ENCODE peak calls at places on chromosome 4, in eight cellular contexts. A is mammary epithelial cell, P is fibroblast of lung, R is SK-N-SH, H is K562, S is H9, N is GM23338, Z is HCT116. M is an unnamed sample.

GRCh38 chr4:168441412-168441811 is 38.9 kb downstream of the DDX60L start:
- DNase-seq in H (no peak), Z (no peak), A (no peak), N (no peak), S (no peak), P (no peak), R (no peak), M (no peak)

GRCh38 chr4:145830699-145831098 is 107.9 kb downstream of the ZNF827 start:
- DNase-seq in P (no peak), R (no peak), S (no peak), H (no peak), A (no peak), Z (no peak), N (no peak), M (peak; percentile 63)

GRCh38 chr4:17385403-17385802 is 126.5 kb downstream of the QDPR start:
- DNase-seq in Z (no peak), A (peak; percentile 9), S (no peak), R (no peak), H (no peak), N (no peak), P (peak; percentile 60), M (peak; percentile 74)

GRCh38 chr4:152953514-152953913 is 17.4 kb downstream of the FHDC1 start:
- DNase-seq in H (no peak), R (no peak), P (no peak), S (no peak), N (no peak), Z (no peak), A (peak; percentile 35), M (no peak)

GRCh38 chr4:165301833-165302232 is 25.6 kb upstream of the MSMO1 start:
- DNase-seq in H (no peak), S (no peak), A (no peak), N (no peak), Z (no peak), P (peak; percentile 66), R (no peak), M (no peak)

GRCh38 chr4:10761903-10762302 is 77.3 kb upstream of the CLNK start:
- DNase-seq in Z (no peak), A (no peak), R (no peak), H (no peak), S (no peak), P (no peak), N (no peak), M (no peak)

GRCh38 chr4:115228851-115229250 is 115.4 kb upstream of the NDST4 start:
- DNase-seq in H (no peak), R (peak; percentile 2), P (no peak), S (no peak), N (peak; percentile 27), A (no peak), Z (no peak), M (no peak)

GRCh38 chr4:86048426-86048825 is 311.4 kb downstream of the MAPK10 start:
- DNase-seq in R (no peak), S (no peak), P (no peak), Z (no peak), A (peak; percentile 74), H (no peak), N (no peak), M (no peak)

GRCh38 chr4:67198757-67199156 is 346.5 kb downstream of the CENPC start:
- DNase-seq in S (peak; percentile 31), R (no peak), A (peak; percentile 42), P (no peak), H (peak; percentile 6), N (peak; percentile 63), Z (no peak), M (peak; percentile 4)

DNA sequence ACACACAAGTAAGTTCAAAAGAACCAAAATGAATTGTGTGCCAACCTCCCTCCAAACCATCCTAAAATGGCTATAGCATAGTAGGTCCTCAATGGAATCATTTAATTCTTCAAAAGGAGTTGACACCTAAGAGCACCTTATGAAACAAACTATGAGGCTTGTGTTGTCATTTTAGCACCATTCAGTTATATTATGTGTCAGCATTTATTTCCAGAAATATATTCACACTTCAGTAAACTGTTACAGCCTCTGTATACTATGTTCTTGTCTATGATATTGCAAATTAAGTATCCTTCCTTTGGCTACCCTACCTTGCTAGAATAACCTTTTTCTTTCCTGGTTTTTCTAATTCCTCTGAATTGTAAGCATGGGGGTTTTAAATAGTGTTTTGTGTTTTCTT is 18.2 kb downstream of the GABRA4 start:
- DNase-seq in S (no peak), P (no peak), R (no peak), N (no peak), A (no peak), Z (no peak), H (no peak), M (no peak)
- H2AFZ ChIP-seq in S (no peak overlapping the region), P (no peak overlapping the region), R (no peak overlapping the region), N (no peak overlapping the region), A (no peak overlapping the region), Z (no peak overlapping the region), H (no peak overlapping the region), M (no peak overlapping the region)

DNA sequence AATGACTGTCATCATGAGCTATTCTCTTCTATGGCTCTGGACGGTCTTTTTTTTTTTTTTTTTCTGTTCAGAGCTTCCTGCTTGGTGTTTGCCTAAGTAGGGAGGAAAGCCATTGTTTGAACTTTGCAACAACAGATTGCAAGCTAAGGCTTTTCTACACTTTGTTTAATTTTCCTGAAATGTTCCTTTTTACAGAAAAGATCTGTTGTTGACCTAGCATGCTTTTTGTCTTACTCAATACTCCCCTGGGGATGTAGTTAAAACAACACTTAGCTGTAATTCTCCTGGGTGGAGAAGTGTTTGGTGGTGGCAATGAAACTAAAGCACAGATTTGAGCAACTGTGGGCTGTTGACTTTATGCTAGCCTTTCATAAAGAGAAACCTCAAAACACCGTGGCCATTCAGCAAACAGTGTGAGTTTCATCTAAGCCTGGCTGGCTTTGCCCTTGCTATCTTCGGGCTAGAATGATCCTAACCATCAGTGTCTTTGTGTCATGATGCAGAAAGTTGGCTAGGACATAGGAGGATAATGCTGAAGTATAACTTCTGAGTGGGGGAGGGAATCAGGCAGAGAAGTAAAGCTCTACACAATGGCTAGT is 110.5 kb downstream of the ANXA3 start:
- DNase-seq in H (no peak), S (no peak), P (peak; percentile 77), N (peak; percentile 18), A (no peak), R (no peak), Z (no peak), M (peak; percentile 20)
- H2AFZ ChIP-seq in H (peak overlapping the region; percentile 27), S (no peak overlapping the region), P (peak overlapping the region; percentile 3), N (peak overlapping the region; percentile 60), A (peak overlapping the region; percentile 38), R (no peak overlapping the region), Z (no peak overlapping the region), M (peak overlapping the region; percentile 57)

DNA sequence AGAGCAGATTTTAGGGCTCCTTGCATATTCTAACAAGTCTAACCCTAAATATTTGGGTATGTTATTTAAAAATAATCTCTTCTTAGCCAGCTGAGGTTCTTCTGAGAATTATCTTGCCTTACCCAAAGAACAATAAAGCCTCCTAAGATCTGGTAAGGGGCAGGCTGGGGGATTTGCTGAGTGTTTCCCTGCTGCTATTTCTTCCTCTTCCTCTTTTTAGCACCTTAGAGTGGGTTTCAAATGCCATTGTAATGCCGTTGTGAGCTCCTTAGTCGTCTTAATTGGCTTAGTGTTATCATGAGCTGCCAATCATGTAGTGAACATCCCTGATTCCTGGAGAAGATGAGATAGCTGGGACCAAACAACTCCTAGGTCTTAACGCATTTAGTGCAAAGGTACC is 15.4 kb downstream of the STOX2 start:
- DNase-seq in Z (no peak), R (no peak), S (no peak), A (no peak), N (no peak), P (no peak), H (no peak), M (peak; percentile 36)
- H2AFZ ChIP-seq in Z (no peak overlapping the region), R (no peak overlapping the region), S (no peak overlapping the region), A (no peak overlapping the region), N (no peak overlapping the region), P (no peak overlapping the region), H (no peak overlapping the region), M (no peak overlapping the region)

GRCh38 chr4:53490965-53491622 is 100.2 kb downstream of the LNX1 start:
- DNase-seq in H (peak; percentile 42), P (peak; percentile 95), Z (peak; percentile 27), N (peak; percentile 79), S (no peak), R (peak; percentile 50), A (peak; percentile 69), M (peak; percentile 45)
- H2AFZ ChIP-seq in H (no peak overlapping the region), P (no peak overlapping the region), Z (no peak overlapping the region), N (no peak overlapping the region), S (no peak overlapping the region), R (peak overlapping the region; percentile 7), A (no peak overlapping the region), M (no peak overlapping the region)

DNA sequence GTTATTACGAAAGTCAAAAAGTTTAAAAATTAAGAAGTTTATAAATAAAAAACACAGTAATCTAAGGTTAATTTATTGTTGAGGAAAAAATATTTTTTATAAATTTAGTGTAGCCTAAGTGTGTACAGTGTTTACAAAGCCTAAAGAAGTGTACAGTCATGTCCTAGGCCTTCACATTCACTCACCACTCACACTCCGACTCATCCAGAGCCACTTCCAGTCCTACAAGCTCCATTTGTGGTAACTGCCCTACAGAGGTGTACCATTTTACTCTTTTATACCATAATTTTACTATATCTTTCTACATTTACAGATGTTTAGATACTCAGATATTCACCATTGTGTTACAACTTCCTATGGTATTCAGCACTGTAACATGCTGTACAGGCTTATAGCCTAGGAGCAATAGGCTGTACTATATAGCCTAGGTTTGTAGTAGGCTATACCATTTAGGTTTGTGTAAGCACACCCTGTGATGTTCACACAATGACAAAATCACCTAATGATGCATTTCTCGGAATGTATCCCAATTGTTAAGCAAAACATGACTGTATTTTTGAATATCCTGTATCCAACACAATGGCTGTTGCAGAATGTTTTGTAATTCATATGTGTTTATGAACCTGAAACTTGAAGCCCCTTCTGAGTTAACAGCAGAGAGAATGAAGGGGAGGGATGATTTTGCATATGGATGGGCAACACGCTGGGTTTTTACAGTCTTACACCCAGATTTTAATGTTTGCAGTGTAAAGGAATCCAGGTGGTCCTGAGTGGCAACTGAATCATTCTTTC is 3.1 kb downstream of the PPBP start:
- DNase-seq in N (peak; percentile 83), H (no peak), Z (no peak), S (peak; percentile 68), P (no peak), R (no peak), A (peak; percentile 57), M (no peak)
- H2AFZ ChIP-seq in N (no peak overlapping the region), H (peak overlapping the region; percentile 7), Z (no peak overlapping the region), S (no peak overlapping the region), P (no peak overlapping the region), R (no peak overlapping the region), A (peak overlapping the region; percentile 34), M (no peak overlapping the region)

M was measured in OCI-LY7.